ENCODE peak calls at places on chromosome 12, in five cellular contexts. N is progenitor cell of endocrine pancreas, K is WTC11, Q is cardiac muscle cell, O is psoas muscle. Z is an unnamed sample.

GRCh38 chr12:109951751-109952150 is 44.4 kb downstream of the GIT2 start:
- DNase-seq in O (peak), K (no peak), Q (peak), N (no peak), Z (no peak)

GRCh38 chr12:96526110-96526509 is 36.7 kb downstream of the CFAP54 start:
- DNase-seq in K (no peak), Q (no peak), O (no peak), N (no peak), Z (no peak)

GRCh38 chr12:110537605-110538409 is 35.7 kb downstream of the RAD9B start:
- DNase-seq in N (no peak), K (no peak), Q (peak), O (peak), Z (no peak)

GRCh38 chr12:119660074-119660473 is 7.9 kb upstream of the PRKAB1 start:
- DNase-seq in O (no peak), Q (no peak), K (no peak), N (no peak), Z (no peak)

GRCh38 chr12:5796171-5797091 is 148.6 kb downstream of the ANO2 start:
- DNase-seq in N (peak), Q (peak), O (no peak), K (peak), Z (no peak)

GRCh38 chr12:98519257-98519907 is 4.0 kb downstream of the TMPO start:
- DNase-seq in N (no peak), K (no peak), Q (no peak), O (no peak), Z (no peak)

GRCh38 chr12:113129664-113130456 is 5.7 kb downstream of the RASAL1 start:
- DNase-seq in K (no peak), O (no peak), N (no peak), Q (no peak), Z (no peak)

GRCh38 chr12:57727758-57728395 is 10.7 kb downstream of the AGAP2 start:
- DNase-seq in K (peak), N (peak), O (no peak), Q (peak), Z (no peak)

GRCh38 chr12:53133722-53134121 is 30.4 kb downstream of the SOAT2 start:
- DNase-seq in K (no peak), Q (no peak), O (no peak), N (no peak), Z (no peak)

GRCh38 chr12:59322473-59322872 is 273.4 kb upstream of the SLC16A7 start:
- DNase-seq in K (no peak), Q (no peak), N (no peak), O (no peak), Z (no peak)

GRCh38 chr12:88763536-88764100 is 183.3 kb upstream of the KITLG start:
- DNase-seq in O (no peak), Q (no peak), K (no peak), N (no peak), Z (no peak)

GRCh38 chr12:38527631-38528030 is 211.1 kb downstream of the ALG10B start:
- DNase-seq in Q (no peak), N (no peak), K (no peak), O (no peak), Z (no peak)

GRCh38 chr12:54279632-54280400 is at the start of gene CBX5:
- DNase-seq in O (peak), N (peak), K (peak), Q (peak), Z (peak)

GRCh38 chr12:51320695-51321320 is 3.2 kb downstream of the BIN2 start:
- DNase-seq in O (no peak), N (no peak), K (no peak), Q (peak), Z (no peak)

GRCh38 chr12:45660330-45660729 is 69.2 kb upstream of the ARID2 start:
- DNase-seq in O (no peak), N (no peak), Q (no peak), K (no peak), Z (no peak)

GRCh38 chr12:52437508-52437907 is 3.3 kb upstream of the KRT75 start:
- DNase-seq in K (no peak), N (no peak), Q (no peak), O (no peak), Z (no peak)

GRCh38 chr12:81245918-81246611 is 168.2 kb downstream of the ACSS3 start:
- DNase-seq in O (no peak), N (no peak), K (no peak), Q (peak), Z (no peak)

GRCh38 chr12:6936642-6937480 is 6.8 kb upstream of the RNU7-1 start:
- DNase-seq in N (no peak), K (peak), Q (peak), O (peak), Z (no peak)

DNA sequence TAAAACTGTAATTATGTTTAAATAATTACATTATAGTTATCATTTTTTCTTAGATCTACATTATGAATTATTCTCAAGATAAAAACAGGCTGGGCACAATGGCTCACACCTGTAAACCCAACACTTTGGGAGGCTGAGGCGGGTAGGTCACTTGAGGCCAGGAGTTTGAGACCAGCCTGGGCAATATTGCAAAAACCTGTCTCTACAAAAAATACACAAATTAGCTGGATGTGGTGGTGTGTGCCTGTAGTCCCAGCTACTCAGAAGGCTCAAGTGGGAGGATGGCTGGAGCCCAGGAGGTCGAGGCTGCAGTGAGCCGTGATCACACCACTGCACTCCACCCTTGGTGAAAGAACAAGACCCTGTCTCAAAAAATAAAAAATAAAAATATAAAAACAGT is 40.3 kb upstream of the KCNJ8 start:
- DNase-seq in Q (no peak), N (no peak), O (no peak), K (no peak), Z (no peak)
- TF ChIP-seq CTCF in Q (no peak), N (no peak), O (no peak), K (no peak), Z (no peak)

GRCh38 chr12:56634242-56634836 is 4.2 kb upstream of the BAZ2A start:
- DNase-seq in Q (peak), N (peak), O (no peak), K (peak), Z (no peak)
- TF ChIP-seq CTCF in Q (no peak), N (no peak), O (no peak), K (no peak), Z (no peak)

DNA sequence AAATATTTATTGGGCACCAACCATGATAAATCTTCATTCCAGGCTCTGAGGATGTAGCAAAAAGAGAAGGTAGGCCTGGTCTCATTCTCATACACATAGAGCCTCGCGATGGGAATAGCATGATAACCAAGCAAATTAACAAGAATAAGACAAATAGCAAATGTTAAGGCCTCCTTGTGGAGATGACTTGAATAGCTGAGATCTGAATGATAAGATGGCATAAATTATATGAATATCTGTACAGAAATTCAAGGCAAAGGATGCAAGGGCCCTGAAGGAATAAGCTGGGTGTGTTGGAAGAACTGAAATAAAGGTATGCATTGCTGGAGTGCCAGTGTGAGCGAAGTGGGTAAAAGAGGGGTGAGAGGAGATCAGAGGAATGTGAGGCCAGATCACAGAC is 114.8 kb downstream of the ALX1 start:
- DNase-seq in O (no peak), Q (no peak), N (no peak), K (no peak), Z (no peak)
- TF ChIP-seq CTCF in O (no peak), Q (no peak), N (no peak), K (no peak), Z (no peak)

DNA sequence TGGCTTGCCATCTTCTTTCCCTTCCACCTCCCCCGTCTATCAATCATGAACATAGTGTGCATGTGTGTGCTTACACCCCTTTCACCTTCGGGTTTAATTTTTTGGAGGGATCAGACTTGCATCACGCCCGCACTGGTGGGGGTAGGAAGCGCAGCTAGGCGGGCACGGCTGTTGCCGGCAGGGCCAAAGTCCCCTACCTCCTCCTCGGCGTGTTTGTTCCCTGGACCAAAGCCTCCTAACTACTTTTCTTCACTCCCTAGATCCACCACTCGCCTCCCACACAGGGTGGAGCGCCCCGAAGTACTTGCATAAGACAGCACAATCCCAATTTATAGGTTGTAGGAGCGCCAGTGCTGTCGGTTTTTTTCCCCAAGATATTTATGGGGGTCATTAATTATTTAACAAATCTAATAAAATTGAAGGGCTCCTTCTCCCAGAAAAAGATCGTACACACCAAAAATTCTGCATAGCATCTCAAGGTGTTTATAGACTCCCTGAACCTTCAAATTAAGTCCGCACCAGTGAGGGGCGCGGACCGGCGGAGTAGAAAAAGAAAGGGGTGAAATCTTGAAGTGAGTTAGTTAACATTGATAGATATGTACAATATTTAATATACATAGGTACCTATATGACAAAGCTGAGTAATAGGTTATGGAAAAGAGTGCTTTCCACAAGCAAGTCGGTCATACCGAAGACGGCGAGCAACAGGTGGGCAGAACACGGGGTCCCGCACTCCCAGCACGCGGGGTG is 714 bp downstream of the PKP2 start:
- DNase-seq in K (peak), O (no peak), N (peak), Q (no peak), Z (no peak)
- TF ChIP-seq CTCF in K (no peak), O (peak), N (peak), Q (no peak), Z (no peak)

GRCh38 chr12:70724444-70724843 is 87.2 kb upstream of the PTPRB start:
- DNase-seq in O (no peak), N (no peak), Q (peak), K (no peak), Z (no peak)
- TF ChIP-seq CTCF in O (no peak), N (peak), Q (peak), K (no peak), Z (no peak)

DNA sequence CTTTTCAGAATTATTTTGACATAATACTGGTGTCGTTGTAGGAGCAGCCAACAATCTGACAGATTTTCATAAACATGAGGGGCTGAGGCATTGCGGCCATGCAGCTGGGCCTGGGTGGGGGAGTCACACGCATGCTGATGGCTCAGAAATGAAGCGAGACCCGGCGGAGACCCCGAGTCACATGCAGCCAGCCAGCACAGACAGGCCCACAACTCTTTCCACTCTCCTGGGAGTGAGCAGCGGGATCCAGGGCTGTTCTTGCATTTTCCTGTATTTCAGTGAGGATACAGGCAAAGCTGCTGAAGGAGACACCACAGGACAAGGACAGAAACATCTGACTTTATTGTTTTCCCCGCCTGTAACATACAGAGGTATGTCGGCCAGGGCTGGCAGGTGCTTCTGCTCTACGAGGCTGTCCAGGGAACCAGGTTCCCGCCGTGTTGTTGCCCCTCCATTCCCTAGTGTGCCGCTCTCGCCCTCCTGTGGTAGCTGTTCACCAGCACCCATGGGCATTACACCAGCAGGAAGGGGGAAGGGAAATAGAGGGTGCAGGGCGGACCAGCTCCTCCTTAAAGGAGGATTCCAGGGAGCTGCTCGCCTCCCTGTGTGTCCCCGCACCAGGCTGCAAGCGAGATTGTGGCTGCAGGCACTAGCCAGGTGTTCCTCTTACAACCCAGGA is 30.5 kb downstream of the FZD10 start:
- DNase-seq in Q (peak), K (peak), N (no peak), O (no peak), Z (no peak)
- TF ChIP-seq CTCF in Q (no peak), K (no peak), N (no peak), O (no peak), Z (no peak)

GRCh38 chr12:117590999-117591398 is 229.6 kb upstream of the NOS1 start:
- DNase-seq in Q (no peak), K (no peak), O (no peak), N (no peak), Z (no peak)
- TF ChIP-seq CTCF in Q (no peak), K (no peak), O (no peak), N (no peak), Z (no peak)

GRCh38 chr12:124397399-124397679 is 102.4 kb downstream of the RFLNA start:
- DNase-seq in Q (no peak), N (no peak), K (no peak), O (no peak), Z (no peak)

GRCh38 chr12:124399622-124400021 is 104.7 kb downstream of the RFLNA start:
- DNase-seq in K (peak), Q (no peak), N (no peak), O (peak), Z (no peak)

GRCh38 chr12:124397807-124398577 is 103.1 kb downstream of the RFLNA start:
- DNase-seq in N (no peak), Q (no peak), O (peak), K (no peak), Z (no peak)

GRCh38 chr12:124400124-124400523 is 105.2 kb downstream of the RFLNA start:
- DNase-seq in O (no peak), K (no peak), Q (no peak), N (no peak), Z (no peak)

DNA sequence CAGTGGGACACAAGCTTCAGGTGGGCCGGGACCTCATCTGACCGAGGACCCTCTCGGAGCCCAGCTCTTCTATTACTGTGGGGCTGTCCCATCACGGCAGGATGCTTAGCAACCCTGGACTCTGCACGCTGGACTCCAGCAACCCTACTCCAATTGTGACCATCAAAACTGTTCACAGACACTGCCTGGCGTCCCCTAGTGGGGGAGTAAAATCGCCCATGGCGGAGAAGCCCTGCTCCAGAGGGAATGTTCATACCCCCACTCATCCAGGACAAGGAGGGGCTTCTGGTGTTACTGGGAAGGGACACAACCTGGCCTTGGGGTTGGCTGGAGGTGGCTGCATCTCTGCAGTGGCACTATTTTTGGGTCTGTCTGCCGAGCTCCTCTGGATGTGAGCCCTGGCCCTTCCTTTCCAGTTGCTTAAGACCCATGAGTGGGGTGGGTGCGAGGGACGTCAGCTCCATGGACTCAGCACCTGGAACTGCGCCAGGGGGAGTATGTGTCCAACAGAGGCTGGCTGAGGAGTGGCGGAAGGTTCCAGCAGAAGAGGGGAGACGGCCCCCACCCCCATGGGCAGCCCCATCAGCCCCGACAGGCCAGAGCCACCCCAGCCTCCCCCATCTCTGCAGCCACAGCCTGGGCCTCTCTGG is 103.8 kb downstream of the RFLNA start:
- DNase-seq in N (no peak), Q (no peak), O (peak), K (no peak), Z (no peak)
- TF ChIP-seq CTCF in N (no peak), Q (peak), O (peak), K (no peak), Z (no peak)

GRCh38 chr12:28879379-28879778 is 269.7 kb upstream of the FAR2 start:
- DNase-seq in O (no peak), Q (no peak), N (no peak), K (no peak), Z (no peak)
- TF ChIP-seq CTCF in O (no peak), Q (no peak), N (no peak), K (no peak), Z (no peak)

Z was measured in natural killer cell.